ENCODE peak calls at places on chromosome 7, in seven cellular contexts. U, N, L, X, Y, C and K are unnamed samples.

GRCh38 chr7:25399000-25399750 is 170.9 kb upstream of the NPVF start:
- DNase-seq in U (no peak), N (no peak), L (no peak), X (no peak), Y (no peak), C (no peak), K (no peak)

GRCh38 chr7:79778786-79779382 is 325.4 kb upstream of the MAGI2 start:
- DNase-seq in U (no peak), N (no peak), L (no peak), X (peak), Y (no peak), C (peak), K (no peak)

GRCh38 chr7:13651167-13651566 is 338.3 kb downstream of the ETV1 start:
- DNase-seq in U (no peak), N (no peak), L (no peak), X (no peak), Y (no peak), C (no peak), K (no peak)

GRCh38 chr7:157139142-157140117 is 704 bp downstream of the UBE3C start:
- DNase-seq in U (no peak), N (no peak), L (peak), X (peak), Y (peak), C (peak), K (no peak)

GRCh38 chr7:143305423-143306070 is 10.4 kb upstream of the CLCN1 start:
- DNase-seq in U (peak), N (no peak), L (peak), X (peak), Y (peak), C (peak), K (peak)

GRCh38 chr7:45003789-45004188 is 3.8 kb downstream of the CCM2 start:
- DNase-seq in U (no peak), N (no peak), L (no peak), X (no peak), Y (no peak), C (no peak), K (no peak)

GRCh38 chr7:37352974-37353948 is 95.4 kb downstream of the ELMO1 start:
- DNase-seq in U (no peak), N (no peak), L (peak), X (no peak), Y (no peak), C (no peak), K (no peak)

GRCh38 chr7:50283206-50283605 is 21.3 kb upstream of the IKZF1 start:
- DNase-seq in U (no peak), N (no peak), L (no peak), X (no peak), Y (no peak), C (no peak), K (no peak)

GRCh38 chr7:122006687-122007086 is 133.7 kb downstream of the PTPRZ1 start:
- DNase-seq in U (no peak), N (no peak), L (no peak), X (no peak), Y (peak), C (peak), K (no peak)

GRCh38 chr7:14424675-14425074 is 435.2 kb upstream of the ETV1 start:
- DNase-seq in U (no peak), N (no peak), L (no peak), X (no peak), Y (no peak), C (no peak), K (no peak)

GRCh38 chr7:122301858-122302745 is 2.4 kb downstream of the FEZF1 start:
- DNase-seq in U (no peak), N (no peak), L (no peak), X (no peak), Y (no peak), C (no peak), K (no peak)

GRCh38 chr7:69430502-69431145 is 167.7 kb upstream of the AUTS2 start:
- DNase-seq in U (peak), N (peak), L (no peak), X (no peak), Y (peak), C (peak), K (no peak)

GRCh38 chr7:92246363-92247101 is 758 bp downstream of the ANKIB1 start:
- DNase-seq in U (no peak), N (peak), L (no peak), X (peak), Y (peak), C (peak), K (no peak)

GRCh38 chr7:123916240-123916724 is 8.8 kb upstream of the SPAM1 start:
- DNase-seq in U (no peak), N (peak), L (no peak), X (no peak), Y (peak), C (peak), K (no peak)

GRCh38 chr7:131627589-131628212 is 71.3 kb upstream of the PODXL start:
- DNase-seq in U (no peak), N (peak), L (no peak), X (no peak), Y (no peak), C (no peak), K (no peak)

GRCh38 chr7:139242741-139243281 is 11.8 kb downstream of the UBN2 start:
- DNase-seq in U (no peak), N (no peak), L (no peak), X (peak), Y (no peak), C (peak), K (no peak)

GRCh38 chr7:142813262-142813661 is 41.6 kb upstream of the EPHB6 start:
- DNase-seq in U (no peak), N (no peak), L (no peak), X (peak), Y (no peak), C (peak), K (no peak)

GRCh38 chr7:464712-465461 is 54.8 kb downstream of the PDGFA start:
- DNase-seq in U (no peak), N (no peak), L (no peak), X (no peak), Y (no peak), C (no peak), K (peak)

GRCh38 chr7:112097524-112097923 is 108.7 kb downstream of the DOCK4 start:
- DNase-seq in U (no peak), N (no peak), L (no peak), X (no peak), Y (no peak), C (no peak), K (no peak)

GRCh38 chr7:108094375-108094774 is 35.8 kb downstream of the LAMB4 start:
- DNase-seq in U (no peak), N (no peak), L (no peak), X (no peak), Y (no peak), C (peak), K (no peak)

GRCh38 chr7:21923663-21924062 is 22.0 kb downstream of the CDCA7L start:
- DNase-seq in U (no peak), N (no peak), L (no peak), X (no peak), Y (no peak), C (peak), K (no peak)

GRCh38 chr7:99392659-99393362 is 15.6 kb downstream of the PDAP1 start:
- DNase-seq in U (peak), N (no peak), L (peak), X (peak), Y (peak), C (peak), K (no peak)

GRCh38 chr7:112370436-112370835 is 79.8 kb upstream of the IFRD1 start:
- DNase-seq in U (no peak), N (no peak), L (no peak), X (no peak), Y (no peak), C (no peak), K (no peak)

GRCh38 chr7:140525741-140526140 is 46.4 kb upstream of the MKRN1 start:
- DNase-seq in U (no peak), N (no peak), L (no peak), X (no peak), Y (peak), C (peak), K (no peak)

GRCh38 chr7:94176694-94177200 is 172.6 kb upstream of the BET1 start:
- DNase-seq in U (no peak), N (no peak), L (no peak), X (no peak), Y (no peak), C (no peak), K (no peak)

GRCh38 chr7:36058020-36058592 is 94.9 kb upstream of the EEPD1 start:
- DNase-seq in U (no peak), N (no peak), L (no peak), X (no peak), Y (no peak), C (no peak), K (no peak)

GRCh38 chr7:115178831-115179230 is 256.9 kb downstream of the MDFIC start:
- DNase-seq in U (no peak), N (no peak), L (no peak), X (no peak), Y (peak), C (peak), K (no peak)

GRCh38 chr7:44977956-44978355 is 859 bp downstream of the MYO1G start:
- DNase-seq in U (no peak), N (no peak), L (no peak), X (no peak), Y (no peak), C (no peak), K (no peak)

GRCh38 chr7:2032030-2032875 is 200.5 kb downstream of the MAD1L1 start:
- DNase-seq in U (no peak), N (no peak), L (no peak), X (no peak), Y (no peak), C (peak), K (no peak)

GRCh38 chr7:135690566-135690965 is 28.3 kb downstream of the STMP1 start:
- DNase-seq in U (no peak), N (no peak), L (no peak), X (peak), Y (no peak), C (peak), K (no peak)